ENCODE peak calls at places on chromosomes 6 and 20, in nine cellular contexts. V is occipital lobe; G is left colon; C is NCI-H1436 treated with DMSO at 0.1 percent for 48 hours; D is EH; N is neural crest cell; Z is activated T-helper 1 cell treated with anti-CD3 and anti-CD28 coated beads, Interleukin-2, amount 50 U/mL, for 16 hours; F is gastrocnemius medialis; S is hypothalamus. H is an unnamed sample.

GRCh38 chr20:7966176-7966575 is 25.9 kb upstream of the HAO1 start:
- DNase-seq in V (no peak), G (no peak), C (no peak), D (no peak), N (no peak), Z (no peak), F (no peak), S (no peak), H (no peak)

GRCh38 chr6:157323924-157324276 is 581 bp upstream of the TMEM242 start:
- DNase-seq in V (no peak), G (peak), C (no peak), D (peak), N (peak), Z (no peak), F (peak), S (no peak), H (peak)

GRCh38 chr6:3455121-3455489 is 1.7 kb downstream of the SLC22A23 start:
- DNase-seq in V (peak), G (peak), C (no peak), D (no peak), N (no peak), Z (no peak), F (no peak), S (no peak), H (peak)

GRCh38 chr20:33431797-33432381 is 11.7 kb downstream of the SNTA1 start:
- DNase-seq in V (no peak), G (no peak), C (no peak), D (no peak), N (no peak), Z (no peak), F (no peak), S (peak), H (no peak)

GRCh38 chr20:19849341-19850189 is 91.5 kb downstream of the RIN2 start:
- DNase-seq in V (peak), G (no peak), C (no peak), D (peak), N (no peak), Z (no peak), F (no peak), S (peak), H (no peak)

GRCh38 chr6:160730911-160731310 is 28.9 kb downstream of the PLG start:
- DNase-seq in V (no peak), G (no peak), C (no peak), D (no peak), N (peak), Z (no peak), F (no peak), S (no peak), H (no peak)

GRCh38 chr20:24949756-24950127 is 673 bp downstream of the CST7 start:
- DNase-seq in V (no peak), G (no peak), C (no peak), D (no peak), N (no peak), Z (no peak), F (no peak), S (no peak), H (peak)

GRCh38 chr6:125095501-125096301 is 57.9 kb upstream of the TPD52L1 start:
- DNase-seq in V (no peak), G (no peak), C (no peak), D (peak), N (no peak), Z (no peak), F (no peak), S (no peak), H (no peak)

GRCh38 chr20:44888226-44889103 is 3.0 kb downstream of the YWHAB start:
- DNase-seq in V (no peak), G (no peak), C (no peak), D (peak), N (no peak), Z (no peak), F (no peak), S (no peak), H (no peak)

GRCh38 chr6:37731888-37732287 is 34.2 kb upstream of the MDGA1 start:
- DNase-seq in V (no peak), G (peak), C (no peak), D (no peak), N (no peak), Z (no peak), F (no peak), S (no peak), H (peak)

GRCh38 chr20:39638671-39639070 is 676.5 kb downstream of the DHX35 start:
- DNase-seq in V (no peak), G (no peak), C (no peak), D (no peak), N (no peak), Z (no peak), F (no peak), S (no peak), H (no peak)

GRCh38 chr6:149936743-149937142 is 5.1 kb upstream of the ULBP2 start:
- DNase-seq in V (no peak), G (no peak), C (no peak), D (no peak), N (no peak), Z (no peak), F (no peak), S (no peak), H (no peak)

GRCh38 chr6:4369616-4370015 is 234.2 kb upstream of the ECI2 start:
- DNase-seq in V (no peak), G (no peak), C (no peak), D (peak), N (no peak), Z (no peak), F (peak), S (no peak), H (no peak)

GRCh38 chr6:7241160-7241559 is 71.8 kb downstream of the SSR1 start:
- DNase-seq in V (no peak), G (no peak), C (no peak), D (no peak), N (no peak), Z (no peak), F (no peak), S (no peak), H (no peak)

GRCh38 chr6:6474170-6474920 is 114.2 kb upstream of the LY86 start:
- DNase-seq in V (no peak), G (no peak), C (peak), D (no peak), N (no peak), Z (no peak), F (no peak), S (no peak), H (no peak)

GRCh38 chr6:52136934-52137467 is 49.2 kb upstream of the IL17A start:
- DNase-seq in V (no peak), G (no peak), C (no peak), D (no peak), N (no peak), Z (no peak), F (peak), S (no peak), H (no peak)

GRCh38 chr6:163293286-163293685 is 121.2 kb upstream of the QKI start:
- DNase-seq in V (no peak), G (no peak), C (no peak), D (no peak), N (no peak), Z (no peak), F (no peak), S (no peak), H (no peak)

GRCh38 chr6:88365230-88365629 is 199.1 kb upstream of the CNR1 start:
- DNase-seq in V (no peak), G (no peak), C (no peak), D (no peak), N (no peak), Z (no peak), F (no peak), S (no peak), H (no peak)